ENCODE peak calls at places on chromosomes 6 and 20, in five cellular contexts. J is ovary, D is HCT116, P is suprapubic skin, W is testis. H is an unnamed sample.

GRCh38 chr6:128754658-128755256 is 128.2 kb upstream of the LAMA2 start:
- DNase-seq in P (no peak), W (no peak), D (no peak), J (no peak), H (no peak)

GRCh38 chr6:127207591-127208120 is 59.0 kb upstream of the RNF146 start:
- DNase-seq in P (no peak), J (no peak), D (no peak), W (no peak), H (no peak)

GRCh38 chr6:56370591-56371198 is 123.3 kb upstream of the COL21A1 start:
- DNase-seq in D (no peak), W (peak; percentile 76), J (peak; percentile 40), P (no peak), H (no peak)

GRCh38 chr20:36631651-36632050 is 14.3 kb downstream of the SLA2 start:
- DNase-seq in J (no peak), P (no peak), D (no peak), W (no peak), H (no peak)

GRCh38 chr6:158595223-158595622 is 35.3 kb downstream of the TMEM181 start:
- DNase-seq in P (no peak), W (no peak), J (no peak), D (no peak), H (no peak)

GRCh38 chr6:129936329-129937165 is 75.4 kb upstream of the TMEM244 start:
- DNase-seq in J (no peak), D (peak; percentile 81), W (peak; percentile 69), P (no peak), H (no peak)

GRCh38 chr6:27977387-27977786 is 20.3 kb downstream of the OR2B6 start:
- DNase-seq in D (no peak), W (no peak), J (no peak), P (no peak), H (no peak)

GRCh38 chr6:37882724-37883413 is 63.3 kb downstream of the ZFAND3 start:
- DNase-seq in J (no peak), D (no peak), W (no peak), P (no peak), H (no peak)

GRCh38 chr20:20364016-20364746 is 3.7 kb upstream of the INSM1 start:
- DNase-seq in D (no peak), W (no peak), P (no peak), J (no peak), H (peak; percentile 65)

GRCh38 chr6:75202676-75203131 is 3.1 kb downstream of the COL12A1 start:
- DNase-seq in D (no peak), W (no peak), J (peak; percentile 43), P (no peak), H (no peak)

GRCh38 chr6:81938014-81938761 is 185.7 kb upstream of the TENT5A start:
- DNase-seq in P (no peak), J (no peak), D (peak; percentile 96), W (no peak), H (no peak)

GRCh38 chr6:119350202-119351004 is 842 bp upstream of the MAN1A1 start:
- DNase-seq in D (peak; percentile 48), J (no peak), W (peak; percentile 41), P (no peak), H (no peak)

GRCh38 chr6:8462169-8462568 is 26.8 kb upstream of the SLC35B3 start:
- DNase-seq in D (no peak), P (no peak), W (no peak), J (no peak), H (no peak)

GRCh38 chr6:72032056-72032455 is 145.7 kb downstream of the RIMS1 start:
- DNase-seq in J (no peak), D (no peak), P (no peak), W (no peak), H (no peak)

GRCh38 chr6:80541186-80541585 is 434.7 kb downstream of the BCKDHB start:
- DNase-seq in J (no peak), P (no peak), W (no peak), D (peak; percentile 69), H (no peak)

GRCh38 chr20:20477444-20478041 is 109.6 kb downstream of the INSM1 start:
- DNase-seq in P (no peak), D (no peak), W (no peak), J (no peak), H (no peak)

GRCh38 chr20:63471719-63472158 is 716 bp downstream of the KCNQ2 start:
- DNase-seq in D (no peak), W (no peak), J (no peak), P (no peak), H (no peak)

GRCh38 chr6:75643173-75643572 is 41.5 kb downstream of the SENP6 start:
- DNase-seq in J (no peak), D (no peak), W (no peak), P (no peak), H (no peak)

GRCh38 chr20:34108616-34109174 is 3.3 kb downstream of the EIF2S2 start:
- DNase-seq in D (no peak), P (no peak), J (no peak), W (no peak), H (no peak)

GRCh38 chr6:136551103-136551502 is 881 bp upstream of the MAP7 start:
- DNase-seq in D (no peak), W (peak; percentile 66), P (no peak), J (no peak), H (no peak)

GRCh38 chr6:81762132-81762531 is 9.7 kb upstream of the TENT5A start:
- DNase-seq in P (no peak), D (no peak), J (no peak), W (no peak), H (no peak)

GRCh38 chr20:62696431-62696957 is 12.1 kb upstream of the NTSR1 start:
- DNase-seq in D (no peak), J (no peak), P (no peak), W (no peak), H (no peak)

GRCh38 chr20:57570145-57570850 is 9.4 kb downstream of the PCK1 start:
- DNase-seq in W (no peak), D (no peak), J (no peak), P (no peak), H (peak; percentile 22)

GRCh38 chr20:57567471-57568079 is 6.7 kb downstream of the PCK1 start:
- DNase-seq in P (no peak), W (no peak), D (no peak), J (no peak), H (peak; percentile 18)

GRCh38 chr20:57568088-57568896 is 7.4 kb downstream of the PCK1 start:
- DNase-seq in P (no peak), J (no peak), W (no peak), D (no peak), H (peak; percentile 63)

GRCh38 chr20:57570898-57571297 is 10.0 kb downstream of the PCK1 start:
- DNase-seq in J (no peak), P (no peak), W (no peak), D (no peak), H (no peak)

DNA sequence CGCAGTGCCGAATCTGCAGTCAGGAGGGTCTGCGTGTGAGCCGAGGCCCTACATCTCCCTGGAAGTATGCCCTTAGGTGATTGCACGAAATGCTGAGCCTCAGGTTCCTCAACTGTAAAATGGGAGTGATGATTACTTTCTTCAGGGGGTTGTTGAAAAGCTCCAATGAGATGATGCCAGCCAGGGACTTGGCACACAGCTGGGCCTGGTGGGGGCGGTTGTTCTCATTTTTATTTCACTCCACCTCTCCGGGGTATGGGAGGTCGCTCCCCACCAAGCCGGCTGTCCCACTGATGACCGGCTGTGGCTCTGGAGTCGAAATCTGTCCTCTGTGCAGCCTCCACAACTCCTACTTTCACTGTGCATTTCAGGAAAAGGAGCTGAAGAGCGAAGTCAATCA is 8.1 kb downstream of the PCK1 start:
- DNase-seq in D (no peak), P (no peak), W (no peak), J (no peak), H (peak; percentile 23)
- TF ChIP-seq POLR2A in D (no peak), P (no peak), W (no peak), J (no peak), H (no peak)

GRCh38 chr20:48930878-48931277 is 9.4 kb downstream of the ARFGEF2 start:
- DNase-seq in J (no peak), D (no peak), P (no peak), W (no peak), H (no peak)
- H3K27ac ChIP-seq in J (no peak overlapping the region), D (no peak overlapping the region), P (peak overlapping the region; percentile 10), W (no peak overlapping the region), H (peak overlapping the region; percentile 32)

GRCh38 chr6:4812068-4812467 is 35.9 kb downstream of the CDYL start:
- DNase-seq in J (no peak), D (no peak), P (no peak), W (no peak), H (no peak)
- TF ChIP-seq POLR2A in J (no peak), D (no peak), P (no peak), W (no peak), H (no peak)

GRCh38 chr6:90406142-90406794 is 109.6 kb upstream of the BACH2 start:
- DNase-seq in D (peak; percentile 32), P (no peak), J (no peak), W (no peak), H (no peak)

GRCh38 chr6:90406957-90407356 is 110.3 kb upstream of the BACH2 start:
- DNase-seq in J (no peak), D (no peak), W (no peak), P (no peak), H (no peak)

GRCh38 chr6:90402831-90403192 is 106.2 kb upstream of the BACH2 start:
- DNase-seq in J (no peak), D (no peak), W (no peak), P (no peak), H (no peak)

GRCh38 chr6:90401933-90402830 is 105.5 kb upstream of the BACH2 start:
- DNase-seq in P (no peak), W (no peak), J (no peak), D (no peak), H (no peak)

GRCh38 chr6:90403489-90404381 is 107.1 kb upstream of the BACH2 start:
- DNase-seq in W (peak; percentile 45), J (peak; percentile 67), P (no peak), D (no peak), H (no peak)
- H3K27ac ChIP-seq in W (no peak overlapping the region), J (no peak overlapping the region), P (no peak overlapping the region), D (no peak overlapping the region), H (peak overlapping the region; percentile 37)

GRCh38 chr20:329325-329695 is 4.0 kb downstream of the SOX12 start:
- DNase-seq in W (no peak), D (no peak), J (no peak), P (no peak), H (no peak)
- TF ChIP-seq POLR2A in W (no peak), D (no peak), J (no peak), P (no peak), H (no peak)

DNA sequence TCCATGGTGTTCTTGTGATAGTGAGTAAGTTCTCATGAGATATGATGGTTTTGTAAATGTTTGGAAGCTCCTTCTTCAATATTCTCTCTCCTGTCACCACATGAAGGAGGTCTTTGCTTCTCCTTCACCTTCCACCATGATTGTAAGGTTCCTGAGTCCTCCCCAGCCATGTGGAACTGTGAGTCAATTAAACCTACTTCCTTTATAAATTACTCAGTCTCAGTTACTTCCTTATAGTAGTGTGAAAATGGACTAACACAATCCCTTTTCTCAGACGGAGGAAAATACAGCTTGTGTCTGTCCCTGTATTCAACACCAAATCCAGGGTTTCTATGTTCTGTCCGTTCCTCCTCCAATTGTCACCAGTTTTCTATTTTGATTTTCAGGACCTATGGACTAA is 181.0 kb downstream of the ALDH8A1 start:
- DNase-seq in J (no peak), W (no peak), D (no peak), P (no peak), H (no peak)
- H3K27ac ChIP-seq in J (no peak overlapping the region), W (no peak overlapping the region), D (no peak overlapping the region), P (no peak overlapping the region), H (no peak overlapping the region)

H was measured in spleen.